ENCODE peak calls at places on chromosomes 6 and 20, in eight cellular contexts. One of them, this sample, is unnamed.

GRCh38 chr6:28895131-28895812 is 28.5 kb downstream of the TRIM27 start:
- DNase-seq in ovary: peak
- DNase-seq in MCF 10A: peak
- DNase-seq in gastrocnemius medialis: peak
- DNase-seq in stimulated activated CD8-positive, alpha-beta memory T cell treated with anti-CD3 and anti-CD28 coated beads, Interleukin-7, amount 100 ng/mL, for 1 hour: peak
- DNase-seq in astrocyte of the hippocampus: peak
- DNase-seq in Jurkat, Clone E6-1: peak
- DNase-seq in GM13976: peak
- DNase-seq in this sample: peak

GRCh38 chr6:122145246-122145645 is 254.2 kb upstream of the HSF2 start:
- DNase-seq in ovary: no peak
- DNase-seq in Jurkat, Clone E6-1: no peak
- DNase-seq in stimulated activated CD8-positive, alpha-beta memory T cell treated with anti-CD3 and anti-CD28 coated beads, Interleukin-7, amount 100 ng/mL, for 1 hour: no peak
- DNase-seq in GM13976: no peak
- DNase-seq in gastrocnemius medialis: no peak
- DNase-seq in astrocyte of the hippocampus: no peak
- DNase-seq in MCF 10A: no peak
- DNase-seq in this sample: no peak

GRCh38 chr6:48151142-48151541 is 40.1 kb upstream of the PTCHD4 start:
- DNase-seq in GM13976: no peak
- DNase-seq in Jurkat, Clone E6-1: peak
- DNase-seq in MCF 10A: peak
- DNase-seq in ovary: no peak
- DNase-seq in stimulated activated CD8-positive, alpha-beta memory T cell treated with anti-CD3 and anti-CD28 coated beads, Interleukin-7, amount 100 ng/mL, for 1 hour: no peak
- DNase-seq in astrocyte of the hippocampus: peak
- DNase-seq in gastrocnemius medialis: no peak
- DNase-seq in this sample: no peak

GRCh38 chr20:49562341-49563014 is 5.5 kb downstream of the PTGIS start:
- DNase-seq in astrocyte of the hippocampus: peak
- DNase-seq in GM13976: no peak
- DNase-seq in Jurkat, Clone E6-1: no peak
- DNase-seq in ovary: peak
- DNase-seq in stimulated activated CD8-positive, alpha-beta memory T cell treated with anti-CD3 and anti-CD28 coated beads, Interleukin-7, amount 100 ng/mL, for 1 hour: no peak
- DNase-seq in gastrocnemius medialis: peak
- DNase-seq in MCF 10A: peak
- DNase-seq in this sample: no peak

GRCh38 chr6:54718541-54719023 is 128.0 kb upstream of the FAM83B start:
- DNase-seq in astrocyte of the hippocampus: no peak
- DNase-seq in MCF 10A: no peak
- DNase-seq in Jurkat, Clone E6-1: no peak
- DNase-seq in stimulated activated CD8-positive, alpha-beta memory T cell treated with anti-CD3 and anti-CD28 coated beads, Interleukin-7, amount 100 ng/mL, for 1 hour: no peak
- DNase-seq in gastrocnemius medialis: no peak
- DNase-seq in GM13976: no peak
- DNase-seq in ovary: no peak
- DNase-seq in this sample: no peak

GRCh38 chr6:55528624-55529023 is 50.4 kb downstream of the HMGCLL1 start:
- DNase-seq in GM13976: peak
- DNase-seq in astrocyte of the hippocampus: peak
- DNase-seq in MCF 10A: peak
- DNase-seq in gastrocnemius medialis: no peak
- DNase-seq in ovary: no peak
- DNase-seq in Jurkat, Clone E6-1: peak
- DNase-seq in stimulated activated CD8-positive, alpha-beta memory T cell treated with anti-CD3 and anti-CD28 coated beads, Interleukin-7, amount 100 ng/mL, for 1 hour: no peak
- DNase-seq in this sample: no peak

GRCh38 chr20:2219481-2220006 is 76.3 kb upstream of the TGM3 start:
- DNase-seq in astrocyte of the hippocampus: no peak
- DNase-seq in GM13976: no peak
- DNase-seq in MCF 10A: no peak
- DNase-seq in gastrocnemius medialis: no peak
- DNase-seq in ovary: no peak
- DNase-seq in stimulated activated CD8-positive, alpha-beta memory T cell treated with anti-CD3 and anti-CD28 coated beads, Interleukin-7, amount 100 ng/mL, for 1 hour: no peak
- DNase-seq in Jurkat, Clone E6-1: no peak
- DNase-seq in this sample: no peak

GRCh38 chr6:155260686-155261085 is 3.1 kb upstream of the CLDN20 start:
- DNase-seq in ovary: no peak
- DNase-seq in Jurkat, Clone E6-1: no peak
- DNase-seq in stimulated activated CD8-positive, alpha-beta memory T cell treated with anti-CD3 and anti-CD28 coated beads, Interleukin-7, amount 100 ng/mL, for 1 hour: no peak
- DNase-seq in astrocyte of the hippocampus: no peak
- DNase-seq in GM13976: no peak
- DNase-seq in gastrocnemius medialis: no peak
- DNase-seq in MCF 10A: no peak
- DNase-seq in this sample: no peak

GRCh38 chr6:108174371-108175175 is 8.8 kb downstream of the NR2E1 start:
- DNase-seq in astrocyte of the hippocampus: no peak
- DNase-seq in gastrocnemius medialis: no peak
- DNase-seq in stimulated activated CD8-positive, alpha-beta memory T cell treated with anti-CD3 and anti-CD28 coated beads, Interleukin-7, amount 100 ng/mL, for 1 hour: no peak
- DNase-seq in ovary: no peak
- DNase-seq in Jurkat, Clone E6-1: no peak
- DNase-seq in MCF 10A: no peak
- DNase-seq in GM13976: peak
- DNase-seq in this sample: no peak

GRCh38 chr6:105994522-105995402 is 91.4 kb upstream of the PRDM1 start:
- DNase-seq in GM13976: peak
- DNase-seq in ovary: peak
- DNase-seq in Jurkat, Clone E6-1: peak
- DNase-seq in gastrocnemius medialis: peak
- DNase-seq in stimulated activated CD8-positive, alpha-beta memory T cell treated with anti-CD3 and anti-CD28 coated beads, Interleukin-7, amount 100 ng/mL, for 1 hour: no peak
- DNase-seq in MCF 10A: peak
- DNase-seq in astrocyte of the hippocampus: peak
- DNase-seq in this sample: peak

GRCh38 chr20:33112547-33113386 is 33.3 kb downstream of the BPIFB4 start:
- DNase-seq in gastrocnemius medialis: no peak
- DNase-seq in astrocyte of the hippocampus: no peak
- DNase-seq in Jurkat, Clone E6-1: no peak
- DNase-seq in ovary: no peak
- DNase-seq in stimulated activated CD8-positive, alpha-beta memory T cell treated with anti-CD3 and anti-CD28 coated beads, Interleukin-7, amount 100 ng/mL, for 1 hour: no peak
- DNase-seq in GM13976: no peak
- DNase-seq in MCF 10A: no peak
- DNase-seq in this sample: no peak

GRCh38 chr6:31712296-31712695 is 2.9 kb upstream of the LY6G6D start:
- DNase-seq in MCF 10A: peak
- DNase-seq in GM13976: no peak
- DNase-seq in gastrocnemius medialis: no peak
- DNase-seq in ovary: no peak
- DNase-seq in stimulated activated CD8-positive, alpha-beta memory T cell treated with anti-CD3 and anti-CD28 coated beads, Interleukin-7, amount 100 ng/mL, for 1 hour: no peak
- DNase-seq in astrocyte of the hippocampus: no peak
- DNase-seq in Jurkat, Clone E6-1: peak
- DNase-seq in this sample: no peak

GRCh38 chr6:163391983-163392382 is 22.5 kb upstream of the QKI start:
- DNase-seq in ovary: no peak
- DNase-seq in MCF 10A: peak
- DNase-seq in gastrocnemius medialis: no peak
- DNase-seq in astrocyte of the hippocampus: peak
- DNase-seq in GM13976: no peak
- DNase-seq in stimulated activated CD8-positive, alpha-beta memory T cell treated with anti-CD3 and anti-CD28 coated beads, Interleukin-7, amount 100 ng/mL, for 1 hour: no peak
- DNase-seq in Jurkat, Clone E6-1: no peak
- DNase-seq in this sample: no peak

GRCh38 chr6:35185971-35186370 is 27.8 kb upstream of the SCUBE3 start:
- DNase-seq in stimulated activated CD8-positive, alpha-beta memory T cell treated with anti-CD3 and anti-CD28 coated beads, Interleukin-7, amount 100 ng/mL, for 1 hour: no peak
- DNase-seq in GM13976: no peak
- DNase-seq in Jurkat, Clone E6-1: no peak
- DNase-seq in gastrocnemius medialis: no peak
- DNase-seq in ovary: no peak
- DNase-seq in MCF 10A: no peak
- DNase-seq in astrocyte of the hippocampus: no peak
- DNase-seq in this sample: no peak

GRCh38 chr20:20564279-20564678 is 148.2 kb downstream of the RALGAPA2 start:
- DNase-seq in Jurkat, Clone E6-1: no peak
- DNase-seq in stimulated activated CD8-positive, alpha-beta memory T cell treated with anti-CD3 and anti-CD28 coated beads, Interleukin-7, amount 100 ng/mL, for 1 hour: no peak
- DNase-seq in ovary: no peak
- DNase-seq in gastrocnemius medialis: no peak
- DNase-seq in MCF 10A: no peak
- DNase-seq in GM13976: no peak
- DNase-seq in astrocyte of the hippocampus: no peak
- DNase-seq in this sample: no peak

GRCh38 chr20:51500311-51500710 is 42.2 kb downstream of the NFATC2 start:
- DNase-seq in GM13976: peak
- DNase-seq in Jurkat, Clone E6-1: peak
- DNase-seq in gastrocnemius medialis: no peak
- DNase-seq in MCF 10A: peak
- DNase-seq in ovary: no peak
- DNase-seq in astrocyte of the hippocampus: no peak
- DNase-seq in stimulated activated CD8-positive, alpha-beta memory T cell treated with anti-CD3 and anti-CD28 coated beads, Interleukin-7, amount 100 ng/mL, for 1 hour: no peak
- DNase-seq in this sample: no peak

GRCh38 chr6:110859335-110859792 is 15.2 kb upstream of the AMD1 start:
- DNase-seq in astrocyte of the hippocampus: no peak
- DNase-seq in Jurkat, Clone E6-1: no peak
- DNase-seq in MCF 10A: no peak
- DNase-seq in stimulated activated CD8-positive, alpha-beta memory T cell treated with anti-CD3 and anti-CD28 coated beads, Interleukin-7, amount 100 ng/mL, for 1 hour: no peak
- DNase-seq in ovary: no peak
- DNase-seq in gastrocnemius medialis: no peak
- DNase-seq in GM13976: peak
- DNase-seq in this sample: no peak

GRCh38 chr6:131084982-131085381 is 21.9 kb upstream of the EPB41L2 start:
- DNase-seq in astrocyte of the hippocampus: no peak
- DNase-seq in Jurkat, Clone E6-1: no peak
- DNase-seq in gastrocnemius medialis: no peak
- DNase-seq in MCF 10A: no peak
- DNase-seq in stimulated activated CD8-positive, alpha-beta memory T cell treated with anti-CD3 and anti-CD28 coated beads, Interleukin-7, amount 100 ng/mL, for 1 hour: no peak
- DNase-seq in ovary: no peak
- DNase-seq in GM13976: no peak
- DNase-seq in this sample: no peak

GRCh38 chr6:72287801-72288200 is 334.1 kb upstream of the KCNQ5 start:
- DNase-seq in stimulated activated CD8-positive, alpha-beta memory T cell treated with anti-CD3 and anti-CD28 coated beads, Interleukin-7, amount 100 ng/mL, for 1 hour: no peak
- DNase-seq in MCF 10A: no peak
- DNase-seq in gastrocnemius medialis: no peak
- DNase-seq in ovary: no peak
- DNase-seq in astrocyte of the hippocampus: no peak
- DNase-seq in GM13976: no peak
- DNase-seq in Jurkat, Clone E6-1: no peak
- DNase-seq in this sample: no peak

GRCh38 chr6:115691433-115691832 is 369.3 kb downstream of the FRK start:
- DNase-seq in Jurkat, Clone E6-1: no peak
- DNase-seq in GM13976: no peak
- DNase-seq in gastrocnemius medialis: no peak
- DNase-seq in MCF 10A: no peak
- DNase-seq in stimulated activated CD8-positive, alpha-beta memory T cell treated with anti-CD3 and anti-CD28 coated beads, Interleukin-7, amount 100 ng/mL, for 1 hour: no peak
- DNase-seq in astrocyte of the hippocampus: no peak
- DNase-seq in ovary: no peak
- DNase-seq in this sample: no peak

GRCh38 chr6:137157601-137158000 is 15.8 kb downstream of the IL22RA2 start:
- DNase-seq in stimulated activated CD8-positive, alpha-beta memory T cell treated with anti-CD3 and anti-CD28 coated beads, Interleukin-7, amount 100 ng/mL, for 1 hour: no peak
- DNase-seq in astrocyte of the hippocampus: no peak
- DNase-seq in gastrocnemius medialis: no peak
- DNase-seq in Jurkat, Clone E6-1: no peak
- DNase-seq in GM13976: no peak
- DNase-seq in ovary: no peak
- DNase-seq in MCF 10A: peak
- DNase-seq in this sample: no peak

GRCh38 chr6:35757461-35758123 is 18.8 kb upstream of the CLPSL2 start:
- DNase-seq in MCF 10A: peak
- DNase-seq in stimulated activated CD8-positive, alpha-beta memory T cell treated with anti-CD3 and anti-CD28 coated beads, Interleukin-7, amount 100 ng/mL, for 1 hour: no peak
- DNase-seq in ovary: no peak
- DNase-seq in gastrocnemius medialis: no peak
- DNase-seq in GM13976: peak
- DNase-seq in astrocyte of the hippocampus: peak
- DNase-seq in Jurkat, Clone E6-1: peak
- DNase-seq in this sample: no peak

GRCh38 chr6:25229671-25230321 is 49.4 kb upstream of the CARMIL1 start:
- DNase-seq in gastrocnemius medialis: no peak
- DNase-seq in GM13976: no peak
- DNase-seq in ovary: no peak
- DNase-seq in astrocyte of the hippocampus: peak
- DNase-seq in MCF 10A: no peak
- DNase-seq in Jurkat, Clone E6-1: no peak
- DNase-seq in stimulated activated CD8-positive, alpha-beta memory T cell treated with anti-CD3 and anti-CD28 coated beads, Interleukin-7, amount 100 ng/mL, for 1 hour: no peak
- DNase-seq in this sample: no peak

GRCh38 chr20:49951160-49951559 is 15.0 kb downstream of the RNF114 start:
- DNase-seq in MCF 10A: peak
- DNase-seq in Jurkat, Clone E6-1: no peak
- DNase-seq in astrocyte of the hippocampus: no peak
- DNase-seq in stimulated activated CD8-positive, alpha-beta memory T cell treated with anti-CD3 and anti-CD28 coated beads, Interleukin-7, amount 100 ng/mL, for 1 hour: no peak
- DNase-seq in GM13976: no peak
- DNase-seq in gastrocnemius medialis: no peak
- DNase-seq in ovary: no peak
- DNase-seq in this sample: no peak

GRCh38 chr20:37395411-37395800 is 49.5 kb downstream of the SRC start:
- DNase-seq in astrocyte of the hippocampus: no peak
- DNase-seq in stimulated activated CD8-positive, alpha-beta memory T cell treated with anti-CD3 and anti-CD28 coated beads, Interleukin-7, amount 100 ng/mL, for 1 hour: no peak
- DNase-seq in Jurkat, Clone E6-1: no peak
- DNase-seq in gastrocnemius medialis: no peak
- DNase-seq in MCF 10A: no peak
- DNase-seq in ovary: no peak
- DNase-seq in GM13976: no peak
- DNase-seq in this sample: no peak

GRCh38 chr20:37518606-37519507 is 2.2 kb upstream of the NNAT start:
- DNase-seq in Jurkat, Clone E6-1: no peak
- DNase-seq in MCF 10A: no peak
- DNase-seq in GM13976: no peak
- DNase-seq in astrocyte of the hippocampus: peak
- DNase-seq in ovary: no peak
- DNase-seq in gastrocnemius medialis: no peak
- DNase-seq in stimulated activated CD8-positive, alpha-beta memory T cell treated with anti-CD3 and anti-CD28 coated beads, Interleukin-7, amount 100 ng/mL, for 1 hour: no peak
- DNase-seq in this sample: no peak

GRCh38 chr6:168201383-168201782 is 118.2 kb downstream of the DACT2 start:
- DNase-seq in stimulated activated CD8-positive, alpha-beta memory T cell treated with anti-CD3 and anti-CD28 coated beads, Interleukin-7, amount 100 ng/mL, for 1 hour: no peak
- DNase-seq in ovary: no peak
- DNase-seq in GM13976: no peak
- DNase-seq in astrocyte of the hippocampus: no peak
- DNase-seq in MCF 10A: peak
- DNase-seq in Jurkat, Clone E6-1: no peak
- DNase-seq in gastrocnemius medialis: no peak
- DNase-seq in this sample: no peak